ENCODE peak calls at places on chromosomes 7 and 10, in four cellular contexts. I, H, Z and E are unnamed samples.

GRCh38 chr7:107002804-107003137 is 41.7 kb upstream of the PRKAR2B start:
- DNase-seq in I (no peak), H (no peak), Z (no peak), E (no peak)

GRCh38 chr10:30219977-30220751 is 128.9 kb downstream of the MTPAP start:
- DNase-seq in I (peak; percentile 55), H (peak; percentile 34), Z (no peak), E (no peak)

GRCh38 chr7:31006864-31007263 is 43.1 kb downstream of the GHRHR start:
- DNase-seq in I (no peak), H (no peak), Z (no peak), E (no peak)

GRCh38 chr7:45103958-45104843 is 7.3 kb downstream of the TBRG4 start:
- DNase-seq in I (no peak), H (no peak), Z (no peak), E (no peak)

GRCh38 chr7:113582471-113582870 is 336.3 kb downstream of the PPP1R3A start:
- DNase-seq in I (peak; percentile 1), H (no peak), Z (no peak), E (no peak)

GRCh38 chr7:55538538-55538937 is 33.8 kb downstream of the VOPP1 start:
- DNase-seq in I (peak; percentile 91), H (no peak), Z (no peak), E (peak; percentile 45)

GRCh38 chr7:53690411-53690810 is 655.0 kb downstream of the POM121L12 start:
- DNase-seq in I (no peak), H (no peak), Z (no peak), E (no peak)

GRCh38 chr7:92246363-92247101 is 758 bp downstream of the ANKIB1 start:
- DNase-seq in I (peak; percentile 8), H (no peak), Z (no peak), E (peak; percentile 19)

GRCh38 chr10:43401627-43402026 is 7.4 kb downstream of the HNRNPF start:
- DNase-seq in I (no peak), H (no peak), Z (no peak), E (no peak)

GRCh38 chr10:130739757-130740145 is 571.8 kb downstream of the TCERG1L start:
- DNase-seq in I (no peak), H (no peak), Z (no peak), E (no peak)

GRCh38 chr7:122038904-122039303 is 105.1 kb downstream of the AASS start:
- DNase-seq in I (no peak), H (no peak), Z (no peak), E (peak; percentile 14)

GRCh38 chr7:105353752-105354328 is 34.9 kb downstream of the SRPK2 start:
- DNase-seq in I (peak; percentile 43), H (no peak), Z (no peak), E (no peak)

GRCh38 chr7:50564630-50565558 is at the start of gene DDC:
- DNase-seq in I (no peak), H (peak; percentile 81), Z (no peak), E (no peak)

GRCh38 chr10:79116801-79117723 is 48.3 kb downstream of the ZMIZ1 start:
- DNase-seq in I (peak; percentile 63), H (no peak), Z (no peak), E (no peak)

GRCh38 chr7:96040250-96040772 is 268.0 kb downstream of the DYNC1I1 start:
- DNase-seq in I (no peak), H (no peak), Z (no peak), E (no peak)

GRCh38 chr7:3280445-3280844 is 20.6 kb upstream of the SDK1 start:
- DNase-seq in I (peak; percentile 93), H (no peak), Z (no peak), E (no peak)

GRCh38 chr7:26686448-26686981 is 177.9 kb downstream of the SKAP2 start:
- DNase-seq in I (peak; percentile 97), H (peak; percentile 68), Z (no peak), E (peak; percentile 63)

GRCh38 chr10:24721254-24722106 is 2.2 kb downstream of the ARHGAP21 start:
- DNase-seq in I (no peak), H (no peak), Z (peak; percentile 59), E (peak; percentile 38)

GRCh38 chr7:74454059-74454947 is 597 bp downstream of the GTF2IRD1 start:
- DNase-seq in I (no peak), H (no peak), Z (peak; percentile 71), E (no peak)

GRCh38 chr7:94395141-94396041 is 696 bp downstream of the COL1A2 start:
- DNase-seq in I (peak; percentile 95), H (peak; percentile 63), Z (peak; percentile 55), E (peak; percentile 80)

GRCh38 chr10:75645704-75646103 is 214.3 kb downstream of the LRMDA start:
- DNase-seq in I (no peak), H (no peak), Z (no peak), E (no peak)

GRCh38 chr7:46940178-46940577 is 641.7 kb downstream of the TNS3 start:
- DNase-seq in I (no peak), H (no peak), Z (no peak), E (no peak)

GRCh38 chr7:32929430-32930161 is 27.6 kb upstream of the FKBP9 start:
- DNase-seq in I (no peak), H (no peak), Z (no peak), E (no peak)

GRCh38 chr7:157521061-157521731 is 184.4 kb downstream of the DNAJB6 start:
- DNase-seq in I (no peak), H (no peak), Z (peak; percentile 37), E (no peak)

GRCh38 chr10:131177431-131178327 is 133.8 kb downstream of the TCERG1L start:
- DNase-seq in I (no peak), H (no peak), Z (peak; percentile 38), E (no peak)

GRCh38 chr10:70145666-70146488 is 623 bp downstream of the TYSND1 start:
- DNase-seq in I (peak; percentile 59), H (peak; percentile 41), Z (peak; percentile 81), E (peak; percentile 83)

GRCh38 chr7:27262121-27262520 is 19.5 kb downstream of the EVX1 start:
- DNase-seq in I (no peak), H (no peak), Z (no peak), E (peak; percentile 68)

GRCh38 chr10:605632-606325 is 83.7 kb downstream of the DIP2C start:
- DNase-seq in I (no peak), H (no peak), Z (no peak), E (no peak)

GRCh38 chr10:31820794-31821369 is 107.7 kb downstream of the ARHGAP12 start:
- DNase-seq in I (no peak), H (no peak), Z (no peak), E (no peak)

GRCh38 chr10:30893208-30893607 is 138.5 kb downstream of the ZNF438 start:
- DNase-seq in I (peak; percentile 27), H (no peak), Z (no peak), E (no peak)

GRCh38 chr7:101243786-101244384 is 996 bp downstream of the FIS1 start:
- DNase-seq in I (peak; percentile 27), H (no peak), Z (peak; percentile 87), E (no peak)

GRCh38 chr10:71472912-71473311 is 76.2 kb downstream of the CDH23 start:
- DNase-seq in I (no peak), H (no peak), Z (no peak), E (no peak)

GRCh38 chr10:42367532-42368230 is 270.7 kb downstream of the ZNF33B start:
- DNase-seq in I (peak; percentile 93), H (no peak), Z (no peak), E (peak; percentile 98)

GRCh38 chr10:128268015-128268722 is 141.9 kb upstream of the MKI67 start:
- DNase-seq in I (peak; percentile 8), H (peak; percentile 33), Z (peak; percentile 85), E (peak; percentile 42)

GRCh38 chr7:102942181-102942882 is 29.5 kb downstream of the LRRC17 start:
- DNase-seq in I (no peak), H (no peak), Z (no peak), E (no peak)

GRCh38 chr7:20183086-20183485 is 34.1 kb downstream of the MACC1 start:
- DNase-seq in I (no peak), H (no peak), Z (no peak), E (no peak)

GRCh38 chr7:102029616-102030015 is 212.2 kb downstream of the CUX1 start:
- DNase-seq in I (no peak), H (no peak), Z (no peak), E (no peak)

GRCh38 chr10:665579-666091 is 23.8 kb downstream of the DIP2C start:
- DNase-seq in I (peak; percentile 95), H (no peak), Z (peak; percentile 28), E (no peak)

GRCh38 chr10:8444630-8445029 is 390.1 kb downstream of the GATA3 start:
- DNase-seq in I (no peak), H (no peak), Z (peak; percentile 51), E (peak; percentile 11)

DNA sequence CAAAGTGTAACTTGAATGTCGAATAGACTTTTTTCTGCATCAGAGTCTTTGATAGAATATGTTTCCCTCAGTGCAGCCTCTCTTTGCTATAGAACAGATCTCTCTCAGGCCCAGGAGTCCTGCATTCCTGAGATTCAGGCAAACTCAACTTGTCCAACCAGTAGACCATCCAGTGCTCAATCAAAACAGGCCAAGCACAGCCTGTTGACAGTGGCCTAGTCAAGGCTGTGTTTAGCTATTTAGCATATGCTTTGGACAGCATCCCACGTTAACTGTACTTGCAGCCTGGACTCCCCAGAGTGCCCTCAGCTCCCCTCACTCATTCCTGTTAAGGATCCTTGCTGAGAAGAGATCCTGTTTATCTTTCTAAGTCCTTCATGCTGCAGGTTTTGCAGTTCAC is 16.3 kb downstream of the OR6V1 start:
- DNase-seq in I (no peak), H (no peak), Z (no peak), E (no peak)
- H3K4me2 ChIP-seq in I (no peak overlapping the region), H (no peak overlapping the region), Z (no peak overlapping the region), E (no peak overlapping the region)

GRCh38 chr7:134474902-134475301 is 16.0 kb upstream of the AKR1B1 start:
- DNase-seq in I (no peak), H (no peak), Z (no peak), E (no peak)
- TF ChIP-seq EZH2 in I (no peak), H (no peak), Z (no peak), E (no peak)

DNA sequence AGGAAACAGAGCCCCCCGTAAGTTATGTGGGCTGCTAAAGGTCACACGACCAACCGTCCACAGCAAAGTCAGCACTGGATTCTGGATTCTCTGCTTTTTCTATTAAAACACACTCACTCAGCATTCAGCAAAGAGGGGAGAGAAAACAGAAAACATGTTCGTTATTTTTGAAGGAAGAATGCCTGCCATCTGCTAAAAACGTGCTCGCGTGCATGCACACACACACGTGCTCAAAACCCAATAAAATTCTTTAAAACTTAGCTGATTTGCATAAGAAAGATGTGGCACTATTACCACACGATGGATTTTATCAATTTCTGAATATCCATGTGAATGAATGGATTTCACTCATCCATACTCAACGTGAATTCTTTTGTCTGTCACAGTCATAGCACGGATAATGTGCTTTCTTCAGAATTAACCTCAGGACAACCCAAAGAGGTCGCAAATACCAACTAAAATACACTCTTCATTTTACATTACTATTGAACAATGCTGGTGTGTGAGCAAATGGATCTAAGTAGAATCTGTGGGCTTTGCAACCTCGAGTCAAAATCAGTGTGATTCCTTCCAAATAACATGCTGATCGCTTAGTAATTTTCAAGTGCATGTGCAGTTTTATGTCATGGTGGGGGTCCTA is 40.8 kb downstream of the NRP1 start:
- DNase-seq in I (no peak), H (no peak), Z (no peak), E (no peak)
- H3K4me1 ChIP-seq in I (peaks cover 14% of the 10 kb centered on the region), H (peaks cover 23% of the 10 kb centered on the region), Z (no peaks in the 10 kb centered on the region), E (peaks cover 53% of the 10 kb centered on the region)

GRCh38 chr10:102269017-102269416 is 23.7 kb downstream of the GBF1 start:
- DNase-seq in I (peak; percentile 6), H (no peak), Z (no peak), E (no peak)
- H3K4me2 ChIP-seq in I (no peak overlapping the region), H (no peak overlapping the region), Z (no peak overlapping the region), E (no peak overlapping the region)